ENCODE peak calls at places on chromosomes 13 and 19, in seven cellular contexts. Q is activated T-helper 9 cell treated with anti-CD3 and anti-CD28 coated beads, Interleukin-2, amount 50 U/mL, for 16 hours; U is EL; O is tibial artery; H is choroid plexus epithelial cell; K is fibroblast of villous mesenchyme; V is NCI-H345. L is an unnamed sample.

GRCh38 chr19:12799723-12800343 is 1.8 kb downstream of the PRDX2 start:
- DNase-seq in K (no peak), U (no peak), H (no peak), Q (no peak), V (no peak), O (no peak), L (no peak)

GRCh38 chr19:54462713-54463530 is 656 bp downstream of the LENG9 start:
- DNase-seq in O (peak; percentile 52), H (peak; percentile 70), Q (peak; percentile 49), V (no peak), K (peak; percentile 75), U (peak; percentile 74), L (peak; percentile 51)

GRCh38 chr19:37954421-37954874 is 47.4 kb downstream of the SIPA1L3 start:
- DNase-seq in K (peak; percentile 66), V (no peak), U (no peak), Q (no peak), H (no peak), O (no peak), L (no peak)

GRCh38 chr19:31297991-31298390 is 51.2 kb downstream of the TSHZ3 start:
- DNase-seq in H (no peak), Q (no peak), U (no peak), O (no peak), K (no peak), V (no peak), L (no peak)

GRCh38 chr13:113746671-113747070 is 12.4 kb upstream of the TMEM255B start:
- DNase-seq in K (no peak), Q (no peak), O (no peak), V (no peak), H (no peak), U (no peak), L (no peak)

GRCh38 chr19:44752816-44753618 is 4.5 kb downstream of the BCL3 start:
- DNase-seq in V (peak; percentile 39), O (peak; percentile 88), Q (peak; percentile 91), H (peak; percentile 99), K (peak; percentile 98), U (peak; percentile 98), L (peak; percentile 85)

GRCh38 chr19:46944918-46945628 is 74.6 kb upstream of the NPAS1 start:
- DNase-seq in U (peak; percentile 47), H (peak; percentile 76), V (no peak), Q (no peak), O (peak; percentile 76), K (peak; percentile 78), L (no peak)

GRCh38 chr19:41409288-41409687 is 11.7 kb downstream of the BCKDHA start:
- DNase-seq in Q (no peak), V (no peak), K (peak; percentile 50), O (no peak), H (peak; percentile 72), U (peak; percentile 42), L (no peak)

GRCh38 chr19:39641773-39642172 is 13.9 kb upstream of the LGALS16 start:
- DNase-seq in V (no peak), H (no peak), Q (no peak), O (no peak), K (no peak), U (no peak), L (no peak)

GRCh38 chr19:47447470-47448359 is 24.0 kb downstream of the SLC8A2 start:
- DNase-seq in Q (peak; percentile 19), U (peak; percentile 33), O (no peak), H (no peak), K (peak; percentile 17), V (peak; percentile 40), L (peak; percentile 44)

GRCh38 chr19:46080561-46080960 is 39.8 kb upstream of the IGFL4 start:
- DNase-seq in H (peak; percentile 99), K (peak; percentile 71), V (no peak), Q (no peak), O (no peak), U (peak; percentile 74), L (no peak)

GRCh38 chr19:16417660-16418596 is 53.8 kb downstream of the EPS15L1 start:
- DNase-seq in O (peak; percentile 63), K (peak; percentile 48), H (peak; percentile 66), U (peak; percentile 55), V (peak; percentile 28), Q (peak; percentile 50), L (peak; percentile 51)

GRCh38 chr19:38321646-38322323 is 2.1 kb downstream of the KCNK6 start:
- DNase-seq in U (no peak), V (no peak), O (no peak), H (peak; percentile 21), K (peak; percentile 90), Q (no peak), L (no peak)

GRCh38 chr13:106911602-106912001 is 343.7 kb upstream of the ARGLU1 start:
- DNase-seq in O (no peak), K (no peak), V (no peak), Q (no peak), U (no peak), H (no peak), L (no peak)

GRCh38 chr13:112690242-112690943 is 555 bp downstream of the ATP11A start:
- DNase-seq in O (no peak), H (peak; percentile 23), K (peak; percentile 37), Q (no peak), U (peak; percentile 45), V (peak; percentile 46), L (no peak)

GRCh38 chr19:18440421-18440877 is 2.5 kb upstream of the ISYNA1 start:
- DNase-seq in K (no peak), H (no peak), V (peak; percentile 29), U (peak; percentile 37), Q (no peak), O (no peak), L (peak; percentile 34)

GRCh38 chr13:97284558-97284957 is 62.4 kb downstream of the MBNL2 start:
- DNase-seq in O (no peak), Q (no peak), U (no peak), V (no peak), H (peak; percentile 54), K (peak; percentile 39), L (no peak)

GRCh38 chr13:46178143-46178542 is 3.8 kb downstream of the LCP1 start:
- DNase-seq in O (no peak), Q (no peak), V (no peak), U (no peak), K (no peak), H (no peak), L (no peak)

GRCh38 chr19:46107371-46107770 is 17.1 kb downstream of the IGFL3 start:
- DNase-seq in K (peak; percentile 10), V (no peak), H (peak; percentile 45), Q (no peak), O (no peak), U (no peak), L (no peak)

L was measured in T-helper 17 cell.